ENCODE peak calls at places on chromosomes 13 and 19, in eight cellular contexts. E is pancreas; J is WTC11; C is T1000; W is central memory CD4-positive, alpha-beta T cell; I is HT-29; T is sciatic nerve; V is LHCN-M2. P is an unnamed sample.

GRCh38 chr13:41384749-41385503 is 72.4 kb upstream of the RGCC start:
- DNase-seq in C (no peak), E (no peak), W (no peak), J (no peak), V (no peak), I (peak), T (no peak), P (peak)

GRCh38 chr13:98906746-98907502 is 70.9 kb downstream of the DOCK9 start:
- DNase-seq in E (no peak), W (no peak), T (no peak), C (no peak), V (no peak), I (no peak), J (no peak), P (no peak)

GRCh38 chr13:81597101-81597500 is 1256.2 kb upstream of the SPRY2 start:
- DNase-seq in C (no peak), V (no peak), E (no peak), W (no peak), I (no peak), T (no peak), J (no peak), P (no peak)

GRCh38 chr19:6564393-6564792 is 26.6 kb downstream of the CD70 start:
- DNase-seq in C (no peak), E (no peak), W (no peak), T (no peak), I (no peak), V (peak), J (no peak), P (peak)

GRCh38 chr19:5338661-5339469 is 1.7 kb downstream of the PTPRS start:
- DNase-seq in W (no peak), V (no peak), T (no peak), I (no peak), E (no peak), J (peak), C (no peak), P (no peak)

GRCh38 chr19:55645512-55645881 is 2.0 kb downstream of the ZNF581 start:
- DNase-seq in I (no peak), E (no peak), C (no peak), T (no peak), W (no peak), J (no peak), V (no peak), P (no peak)

GRCh38 chr19:19096641-19097627 is 33.1 kb downstream of the SLC25A42 start:
- DNase-seq in I (peak), C (no peak), T (no peak), W (no peak), V (no peak), E (no peak), J (no peak), P (no peak)

GRCh38 chr19:17946965-17947784 is 14.4 kb downstream of the CCDC124 start:
- DNase-seq in T (no peak), J (no peak), I (peak), V (no peak), E (no peak), W (peak), C (no peak), P (no peak)

GRCh38 chr19:11044436-11044835 is 44.8 kb upstream of the LDLR start:
- DNase-seq in V (no peak), E (no peak), C (no peak), I (no peak), T (no peak), W (no peak), J (no peak), P (no peak)

GRCh38 chr19:35928507-35928906 is 7.7 kb upstream of the LRFN3 start:
- DNase-seq in V (no peak), J (no peak), W (no peak), T (no peak), I (no peak), C (no peak), E (no peak), P (no peak)

GRCh38 chr19:49588370-49589122 is 2.4 kb upstream of the PRR12 start:
- DNase-seq in C (no peak), I (no peak), W (peak), E (peak), T (no peak), J (no peak), V (no peak), P (no peak)

GRCh38 chr13:41782086-41782485 is 178.8 kb downstream of the VWA8 start:
- DNase-seq in W (no peak), E (no peak), V (no peak), I (no peak), C (no peak), J (no peak), T (no peak), P (peak)

GRCh38 chr19:917323-918151 is at the start of gene KISS1R:
- DNase-seq in E (peak), J (peak), V (no peak), C (peak), I (no peak), T (peak), W (no peak), P (peak)

GRCh38 chr13:94640676-94641075 is 39.0 kb downstream of the GPR180 start:
- DNase-seq in V (no peak), T (no peak), W (no peak), I (peak), C (no peak), E (no peak), J (no peak), P (no peak)

GRCh38 chr13:51237887-51238286 is 15.7 kb downstream of the FAM124A start:
- DNase-seq in V (no peak), J (no peak), C (no peak), I (no peak), W (no peak), T (no peak), E (no peak), P (no peak)

GRCh38 chr19:2315818-2316353 is 7.9 kb upstream of the LINGO3 start:
- DNase-seq in T (peak), C (no peak), V (peak), W (no peak), E (no peak), I (peak), J (peak), P (peak)

GRCh38 chr13:21043898-21044297 is 17.5 kb downstream of the LATS2 start:
- DNase-seq in V (no peak), E (no peak), J (no peak), T (no peak), C (no peak), I (no peak), W (no peak), P (no peak)

GRCh38 chr19:19776206-19777008 is 43.5 kb upstream of the ZNF14 start:
- DNase-seq in W (peak), V (peak), C (peak), E (peak), T (peak), I (peak), J (peak), P (peak)

GRCh38 chr19:11356676-11357550 is 1.7 kb downstream of the PLPPR2 start:
- DNase-seq in I (no peak), C (no peak), V (no peak), T (no peak), W (no peak), J (no peak), E (no peak), P (no peak)

GRCh38 chr13:50219743-50220142 is 204.5 kb downstream of the KCNRG start:
- DNase-seq in V (no peak), W (no peak), J (no peak), C (no peak), T (no peak), E (no peak), I (no peak), P (no peak)

GRCh38 chr19:36931684-36932083 is 15.6 kb downstream of the ZNF568 start:
- DNase-seq in C (no peak), I (no peak), V (no peak), W (no peak), T (no peak), E (no peak), J (no peak), P (no peak)

GRCh38 chr13:113879506-113880360 is 15.9 kb upstream of the GAS6 start:
- DNase-seq in V (no peak), T (no peak), J (no peak), I (no peak), C (no peak), E (no peak), W (no peak), P (no peak)

GRCh38 chr19:7507884-7508283 is 8.0 kb upstream of the ZNF358 start:
- DNase-seq in E (peak), C (peak), W (no peak), J (peak), T (peak), V (peak), I (peak), P (peak)

GRCh38 chr19:47436712-47437401 is 17.5 kb upstream of the MEIS3 start:
- DNase-seq in J (peak), W (peak), C (peak), T (peak), E (peak), V (peak), I (peak), P (peak)

GRCh38 chr13:112870737-112871287 is 98.2 kb upstream of the MCF2L start:
- DNase-seq in E (no peak), T (peak), W (no peak), V (no peak), I (no peak), C (no peak), J (no peak), P (no peak)

GRCh38 chr13:31264146-31264545 is 64.4 kb downstream of the B3GLCT start:
- DNase-seq in E (no peak), V (no peak), T (no peak), W (no peak), C (no peak), J (no peak), I (no peak), P (no peak)

GRCh38 chr13:54627973-54628372 is 1599.4 kb downstream of the OLFM4 start:
- DNase-seq in W (no peak), C (no peak), J (no peak), E (no peak), T (no peak), I (no peak), V (no peak), P (no peak)

GRCh38 chr13:114115191-114115671 is 17.2 kb downstream of the RASA3 start:
- DNase-seq in W (no peak), T (peak), E (no peak), C (peak), V (peak), J (peak), I (peak), P (no peak)

GRCh38 chr13:56718791-56719190 is 421.9 kb upstream of the PRR20A start:
- DNase-seq in E (no peak), V (no peak), T (no peak), C (no peak), W (no peak), I (no peak), J (no peak), P (no peak)

GRCh38 chr13:36343766-36344165 is 2.4 kb downstream of the SPART start:
- DNase-seq in E (no peak), T (no peak), W (no peak), C (no peak), I (no peak), J (no peak), V (no peak), P (no peak)